ENCODE peak calls at places on chromosomes 3 and 15, in four cellular contexts. Z is H1, B is H9, P is neuronal stem cell. N is an unnamed sample.

GRCh38 chr15:81002254-81003022 is 1.7 kb downstream of the TLNRD1 start:
- DNase-seq in Z (peak), B (peak), P (no peak), N (no peak)

GRCh38 chr15:88529021-88529630 is 17.4 kb downstream of the DET1 start:
- DNase-seq in P (no peak), B (no peak), Z (no peak), N (no peak)

GRCh38 chr15:60760646-60761504 is 281.9 kb upstream of the ICE2 start:
- DNase-seq in Z (no peak), B (no peak), P (no peak), N (no peak)

GRCh38 chr3:174937488-174937887 is 78.4 kb downstream of the NAALADL2 start:
- DNase-seq in B (no peak), P (no peak), Z (no peak), N (peak)

GRCh38 chr15:48963524-48964113 is at the start of gene SHC4:
- DNase-seq in P (peak), Z (no peak), B (peak), N (peak)

GRCh38 chr3:59240856-59241255 is 191.0 kb upstream of the CFAP20DC start:
- DNase-seq in Z (no peak), P (no peak), B (no peak), N (no peak)

GRCh38 chr15:34365836-34366235 is 1.2 kb downstream of the LPCAT4 start:
- DNase-seq in B (no peak), P (no peak), Z (no peak), N (no peak)

GRCh38 chr15:80923668-80924067 is 66.0 kb downstream of the MESD start:
- DNase-seq in P (no peak), Z (no peak), B (no peak), N (no peak)

GRCh38 chr3:85780806-85781205 is 822.0 kb downstream of the CADM2 start:
- DNase-seq in P (no peak), B (no peak), Z (no peak), N (no peak)

GRCh38 chr3:153951276-153951675 is 169.9 kb upstream of the ARHGEF26 start:
- DNase-seq in P (no peak), B (no peak), Z (no peak), N (no peak)

GRCh38 chr15:84840741-84841429 is 23.7 kb downstream of the ALPK3 start:
- DNase-seq in P (no peak), B (peak), Z (no peak), N (peak)

GRCh38 chr15:22980189-22981136 is at the start of gene CYFIP1:
- DNase-seq in P (peak), Z (peak), B (peak), N (peak)

GRCh38 chr15:60819860-60820259 is 340.9 kb upstream of the ICE2 start:
- DNase-seq in B (no peak), Z (no peak), P (no peak), N (no peak)

GRCh38 chr3:114319453-114319852 is 25.6 kb downstream of the TIGIT start:
- DNase-seq in B (peak), Z (no peak), P (peak), N (peak)

GRCh38 chr3:63528325-63529000 is 124.0 kb upstream of the SNTN start:
- DNase-seq in Z (no peak), B (no peak), P (no peak), N (no peak)

GRCh38 chr3:25679642-25680302 is 15.1 kb upstream of the TOP2B start:
- DNase-seq in Z (no peak), P (no peak), B (no peak), N (no peak)

GRCh38 chr15:38647683-38648082 is 83.1 kb upstream of the RASGRP1 start:
- DNase-seq in P (no peak), B (no peak), Z (no peak), N (peak)

GRCh38 chr3:127915115-127915936 is at the start of gene KBTBD12:
- DNase-seq in P (peak), Z (peak), B (peak), N (no peak)

GRCh38 chr15:85380860-85381535 is 595 bp downstream of the AKAP13 start:
- DNase-seq in P (peak), B (no peak), Z (peak), N (peak)

GRCh38 chr15:45373961-45374360 is 4.4 kb downstream of the GATM start:
- DNase-seq in B (no peak), P (no peak), Z (no peak), N (no peak)

GRCh38 chr3:189839576-189839975 is 208.4 kb downstream of the TP63 start:
- DNase-seq in P (no peak), B (no peak), Z (no peak), N (peak)

GRCh38 chr15:75577401-75578205 is 1.5 kb downstream of the PTPN9 start:
- DNase-seq in Z (no peak), B (no peak), P (peak), N (peak)

GRCh38 chr3:17908399-17909191 is 166.2 kb upstream of the TBC1D5 start:
- DNase-seq in B (no peak), P (no peak), Z (no peak), N (no peak)

GRCh38 chr15:50250789-50251394 is 14.6 kb downstream of the HDC start:
- DNase-seq in B (no peak), Z (no peak), P (no peak), N (no peak)

GRCh38 chr3:23698652-23699313 is 107.0 kb upstream of the UBE2E1 start:
- DNase-seq in P (no peak), B (no peak), Z (no peak), N (peak)

GRCh38 chr3:182740710-182741109 is 52.6 kb upstream of the ATP11B start:
- DNase-seq in P (no peak), B (no peak), Z (no peak), N (peak)

GRCh38 chr3:12994357-12994606 is 78.9 kb downstream of the IQSEC1 start:
- DNase-seq in P (no peak), B (no peak), Z (peak), N (peak)

GRCh38 chr15:62547584-62547983 is 382.5 kb upstream of the C2CD4B start:
- DNase-seq in B (no peak), P (no peak), Z (no peak), N (no peak)

GRCh38 chr15:50003786-50004334 is 115.2 kb downstream of the ATP8B4 start:
- DNase-seq in B (peak), P (peak), Z (peak), N (peak)

GRCh38 chr3:178706411-178706810 is 170.2 kb downstream of the KCNMB2 start:
- DNase-seq in Z (no peak), P (no peak), B (no peak), N (no peak)

DNA sequence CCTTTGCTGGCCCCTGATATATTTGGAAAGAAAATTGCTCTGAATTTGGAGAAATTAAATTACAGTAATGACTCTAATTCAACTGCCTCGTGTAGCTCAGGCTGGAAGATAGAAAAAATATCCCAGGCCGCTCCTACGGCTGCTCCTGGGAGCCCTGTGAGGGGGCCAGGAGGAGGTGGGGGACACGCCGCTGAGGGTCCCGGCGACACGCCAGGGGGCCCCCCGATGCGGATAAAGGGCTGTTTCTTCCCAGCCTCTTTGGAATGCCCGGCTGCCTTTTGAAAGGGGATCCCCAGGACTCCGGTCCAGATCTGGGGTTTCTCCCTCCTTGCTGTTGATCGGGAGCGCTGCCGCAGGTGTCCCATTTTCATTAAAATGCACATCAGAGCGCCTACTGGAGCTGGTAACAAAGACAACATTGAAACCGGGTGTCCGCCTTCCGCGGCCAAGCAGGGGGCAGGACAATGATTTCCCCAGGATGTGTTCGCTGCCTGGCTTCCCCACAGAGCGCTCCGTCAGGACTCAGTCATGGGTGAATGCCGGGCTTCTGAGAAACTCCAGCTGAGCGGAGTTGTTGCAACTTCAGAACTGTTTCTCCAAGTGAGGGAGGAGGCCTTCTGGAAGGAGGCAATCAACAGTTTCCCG is 200.1 kb upstream of the KBTBD8 start:
- DNase-seq in P (peak), B (peak), Z (peak), N (no peak)
- H4K91ac ChIP-seq in P (no peak), B (no peak), Z (peak), N (no peak)

GRCh38 chr3:32570426-32571191 is at the start of gene DYNC1LI1:
- DNase-seq in B (peak), Z (peak), P (peak), N (peak)
- H3K23ac ChIP-seq in B (no peak), Z (no peak), P (peak), N (no peak)

DNA sequence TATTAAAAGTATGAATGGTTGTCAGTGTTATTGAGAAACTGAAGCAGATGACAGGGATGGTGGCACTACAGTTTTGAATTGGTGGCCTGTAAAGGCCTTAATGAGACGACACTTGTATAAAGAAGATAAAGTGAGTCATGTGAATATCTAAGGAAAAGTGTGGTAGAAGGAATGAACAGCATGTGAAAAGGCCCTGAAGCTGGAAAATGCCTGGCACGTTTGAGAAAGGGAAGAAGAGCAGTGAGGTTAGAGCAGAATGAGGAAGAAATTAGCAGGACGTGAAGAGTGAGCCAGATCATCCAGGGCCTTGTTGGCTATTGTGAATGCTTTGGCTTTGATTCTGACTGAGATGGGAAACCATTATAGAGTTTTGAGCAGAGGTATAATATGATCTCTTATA is 387.6 kb upstream of the DPH6 start:
- DNase-seq in B (no peak), P (no peak), Z (no peak), N (peak)
- H4K91ac ChIP-seq in B (no peak), P (no peak), Z (no peak), N (no peak)

GRCh38 chr15:68930268-68931022 is at the start of gene SPESP1:
- DNase-seq in P (no peak), B (no peak), Z (no peak), N (peak)
- H3K23ac ChIP-seq in P (no peak), B (no peak), Z (no peak), N (no peak)